ENCODE peak calls at places on chromosome 6, in six cellular contexts. One of them, this sample, is unnamed.

GRCh38 chr6:42451146-42451594 is 556 bp downstream of the TRERF1 start:
- ATAC-seq in upper lobe of left lung: no peak
- ATAC-seq in A549: peak; percentile 46
- ATAC-seq in GM12878: peak; percentile 2
- ATAC-seq in K562: no peak
- ATAC-seq in HepG2: no peak
- ATAC-seq in this sample: no peak

GRCh38 chr6:24963887-24964570 is 28.3 kb upstream of the RIPOR2 start:
- ATAC-seq in upper lobe of left lung: no peak
- ATAC-seq in A549: no peak
- ATAC-seq in GM12878: no peak
- ATAC-seq in K562: no peak
- ATAC-seq in HepG2: no peak
- ATAC-seq in this sample: no peak

GRCh38 chr6:15396808-15397207 is 150.9 kb downstream of the JARID2 start:
- ATAC-seq in upper lobe of left lung: no peak
- ATAC-seq in A549: no peak
- ATAC-seq in GM12878: no peak
- ATAC-seq in K562: no peak
- ATAC-seq in HepG2: no peak
- ATAC-seq in this sample: no peak

GRCh38 chr6:158661156-158661555 is 11.3 kb downstream of the SYTL3 start:
- ATAC-seq in upper lobe of left lung: no peak
- ATAC-seq in A549: peak; percentile 23
- ATAC-seq in GM12878: no peak
- ATAC-seq in K562: no peak
- ATAC-seq in HepG2: no peak
- ATAC-seq in this sample: no peak

GRCh38 chr6:5906842-5907241 is 99.9 kb downstream of the NRN1 start:
- ATAC-seq in upper lobe of left lung: no peak
- ATAC-seq in A549: no peak
- ATAC-seq in GM12878: no peak
- ATAC-seq in K562: no peak
- ATAC-seq in HepG2: no peak
- ATAC-seq in this sample: no peak

GRCh38 chr6:105867280-105867679 is 218.9 kb upstream of the PRDM1 start:
- ATAC-seq in upper lobe of left lung: no peak
- ATAC-seq in A549: no peak
- ATAC-seq in GM12878: no peak
- ATAC-seq in K562: no peak
- ATAC-seq in HepG2: no peak
- ATAC-seq in this sample: peak; percentile 39

GRCh38 chr6:130932956-130933355 is 105.8 kb downstream of the SMLR1 start:
- ATAC-seq in upper lobe of left lung: no peak
- ATAC-seq in A549: no peak
- ATAC-seq in GM12878: peak; percentile 67
- ATAC-seq in K562: no peak
- ATAC-seq in HepG2: no peak
- ATAC-seq in this sample: no peak

GRCh38 chr6:42025790-42026311 is 24.5 kb upstream of the TAF8 start:
- ATAC-seq in upper lobe of left lung: no peak
- ATAC-seq in A549: no peak
- ATAC-seq in GM12878: no peak
- ATAC-seq in K562: no peak
- ATAC-seq in HepG2: no peak
- ATAC-seq in this sample: no peak

GRCh38 chr6:111950661-111951426 is 77.6 kb upstream of the FYN start:
- ATAC-seq in upper lobe of left lung: peak; percentile 24
- ATAC-seq in A549: no peak
- ATAC-seq in GM12878: no peak
- ATAC-seq in K562: no peak
- ATAC-seq in HepG2: no peak
- ATAC-seq in this sample: no peak

GRCh38 chr6:95293257-95293656 is 284.1 kb upstream of the MANEA start:
- ATAC-seq in upper lobe of left lung: no peak
- ATAC-seq in A549: no peak
- ATAC-seq in GM12878: no peak
- ATAC-seq in K562: no peak
- ATAC-seq in HepG2: peak; percentile 44
- ATAC-seq in this sample: no peak

GRCh38 chr6:116883005-116883404 is 6.0 kb downstream of the RFX6 start:
- ATAC-seq in upper lobe of left lung: no peak
- ATAC-seq in A549: no peak
- ATAC-seq in GM12878: no peak
- ATAC-seq in K562: no peak
- ATAC-seq in HepG2: no peak
- ATAC-seq in this sample: no peak

GRCh38 chr6:108627692-108628565 is 67.2 kb downstream of the FOXO3 start:
- ATAC-seq in upper lobe of left lung: no peak
- ATAC-seq in A549: no peak
- ATAC-seq in GM12878: peak; percentile 63
- ATAC-seq in K562: no peak
- ATAC-seq in HepG2: no peak
- ATAC-seq in this sample: no peak

GRCh38 chr6:151451950-151452749 is at the start of gene RMND1:
- ATAC-seq in upper lobe of left lung: peak; percentile 100
- ATAC-seq in A549: peak; percentile 99
- ATAC-seq in GM12878: peak; percentile 97
- ATAC-seq in K562: peak; percentile 97
- ATAC-seq in HepG2: peak; percentile 96
- ATAC-seq in this sample: peak; percentile 99

GRCh38 chr6:70651326-70651905 is 16.3 kb upstream of the SMAP1 start:
- ATAC-seq in upper lobe of left lung: no peak
- ATAC-seq in A549: no peak
- ATAC-seq in GM12878: peak; percentile 81
- ATAC-seq in K562: no peak
- ATAC-seq in HepG2: no peak
- ATAC-seq in this sample: no peak

GRCh38 chr6:6654599-6655575 is 66.4 kb downstream of the LY86 start:
- ATAC-seq in upper lobe of left lung: peak; percentile 51
- ATAC-seq in A549: no peak
- ATAC-seq in GM12878: no peak
- ATAC-seq in K562: peak; percentile 71
- ATAC-seq in HepG2: no peak
- ATAC-seq in this sample: peak; percentile 72

GRCh38 chr6:155417454-155417853 is 38.2 kb downstream of the NOX3 start:
- ATAC-seq in upper lobe of left lung: no peak
- ATAC-seq in A549: no peak
- ATAC-seq in GM12878: peak; percentile 67
- ATAC-seq in K562: no peak
- ATAC-seq in HepG2: no peak
- ATAC-seq in this sample: no peak

GRCh38 chr6:24489881-24490280 is 503 bp upstream of the GPLD1 start:
- ATAC-seq in upper lobe of left lung: peak; percentile 72
- ATAC-seq in A549: no peak
- ATAC-seq in GM12878: no peak
- ATAC-seq in K562: no peak
- ATAC-seq in HepG2: peak; percentile 19
- ATAC-seq in this sample: no peak

GRCh38 chr6:76706566-76706965 is 634.1 kb upstream of the IMPG1 start:
- ATAC-seq in upper lobe of left lung: no peak
- ATAC-seq in A549: no peak
- ATAC-seq in GM12878: no peak
- ATAC-seq in K562: no peak
- ATAC-seq in HepG2: no peak
- ATAC-seq in this sample: no peak
- TF ChIP-seq EP300 in upper lobe of left lung: no peak
- TF ChIP-seq EP300 in A549: no peak
- TF ChIP-seq EP300 in GM12878: no peak
- TF ChIP-seq EP300 in K562: no peak
- TF ChIP-seq EP300 in HepG2: no peak
- TF ChIP-seq EP300 in this sample: no peak

GRCh38 chr6:168450921-168451320 is 9.9 kb downstream of the SMOC2 start:
- ATAC-seq in upper lobe of left lung: no peak
- ATAC-seq in A549: no peak
- ATAC-seq in GM12878: no peak
- ATAC-seq in K562: no peak
- ATAC-seq in HepG2: no peak
- ATAC-seq in this sample: no peak
- H3K4me1 ChIP-seq in upper lobe of left lung: no peaks in the 10 kb centered on the region
- H3K4me1 ChIP-seq in A549: no peaks in the 10 kb centered on the region
- H3K4me1 ChIP-seq in GM12878: no peaks in the 10 kb centered on the region
- H3K4me1 ChIP-seq in K562: no peaks in the 10 kb centered on the region
- H3K4me1 ChIP-seq in HepG2: no peaks in the 10 kb centered on the region
- H3K4me1 ChIP-seq in this sample: no peaks in the 10 kb centered on the region

DNA sequence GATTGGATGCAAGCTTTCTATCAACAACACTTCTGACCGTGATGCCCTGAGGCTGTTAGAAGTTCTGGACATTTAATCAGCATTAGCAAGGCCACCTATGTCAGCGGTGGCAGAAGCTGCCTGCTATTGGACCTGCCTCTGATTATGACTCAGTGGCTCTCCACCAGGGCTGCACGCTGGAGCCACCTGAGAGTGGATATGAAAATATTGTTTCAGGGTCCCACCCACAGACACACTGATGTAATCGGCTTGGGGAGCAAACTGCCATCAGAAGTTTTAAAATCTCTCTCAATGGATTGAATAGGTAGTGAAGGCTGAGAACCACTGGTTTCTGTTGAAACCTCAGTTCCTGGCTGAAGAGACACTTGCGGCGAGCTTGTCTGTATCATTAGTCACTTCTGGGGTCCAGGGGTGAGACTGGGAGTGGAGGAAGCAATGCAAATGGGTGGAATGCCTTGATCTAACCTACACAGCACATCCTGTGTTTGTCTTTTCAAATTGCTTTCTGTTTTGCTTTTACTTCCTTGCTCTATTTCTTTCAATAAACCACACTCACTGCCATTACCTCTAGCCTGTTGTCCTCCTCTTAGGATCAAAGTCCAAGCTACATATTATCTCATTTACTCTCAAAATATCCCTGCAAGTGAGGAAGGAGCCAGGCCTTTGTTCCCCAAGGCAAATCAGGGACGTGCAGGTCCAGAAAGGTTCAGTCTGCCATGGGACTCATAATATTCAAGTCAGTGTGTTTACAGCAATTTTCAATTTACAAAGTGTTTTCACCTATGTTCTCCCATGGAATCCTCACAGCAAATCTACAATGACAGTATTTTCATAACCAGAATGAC is 4.2 kb downstream of the CLIC5 start:
- ATAC-seq in upper lobe of left lung: no peak
- ATAC-seq in A549: no peak
- ATAC-seq in GM12878: peak; percentile 91
- ATAC-seq in K562: no peak
- ATAC-seq in HepG2: peak; percentile 23
- ATAC-seq in this sample: no peak
- TF ChIP-seq POLR2A in upper lobe of left lung: no peak
- TF ChIP-seq POLR2A in A549: no peak
- TF ChIP-seq POLR2A in GM12878: no peak
- TF ChIP-seq POLR2A in K562: no peak
- TF ChIP-seq POLR2A in HepG2: no peak
- TF ChIP-seq POLR2A in this sample: no peak

GRCh38 chr6:20188630-20189075 is 23.6 kb downstream of the MBOAT1 start:
- ATAC-seq in upper lobe of left lung: no peak
- ATAC-seq in A549: no peak
- ATAC-seq in GM12878: no peak
- ATAC-seq in K562: no peak
- ATAC-seq in HepG2: no peak
- ATAC-seq in this sample: no peak
- TF ChIP-seq EP300 in upper lobe of left lung: no peak
- TF ChIP-seq EP300 in A549: no peak
- TF ChIP-seq EP300 in GM12878: no peak
- TF ChIP-seq EP300 in K562: no peak
- TF ChIP-seq EP300 in HepG2: no peak
- TF ChIP-seq EP300 in this sample: no peak

This sample was measured in gastroesophageal sphincter.